ENCODE peak calls at places on chromosomes 12 and 14, in six cellular contexts. B is ascending aorta; E is activated CD8-positive, alpha-beta T cell treated with anti-CD3 and anti-CD28 coated beads for 36 hours; U is PC-3; P is transverse colon; S is prostate gland. G is an unnamed sample.

GRCh38 chr14:79395061-79395460 is 816.2 kb downstream of the DIO2 start:
- DNase-seq in B (no peak), E (no peak), U (no peak), P (no peak), S (no peak), G (no peak)

GRCh38 chr12:28569698-28570411 is 379.6 kb downstream of the CCDC91 start:
- DNase-seq in B (no peak), E (no peak), U (peak; percentile 72), P (no peak), S (no peak), G (no peak)

GRCh38 chr14:89418452-89418851 is 1.4 kb upstream of the FOXN3 start:
- DNase-seq in B (no peak), E (peak; percentile 64), U (no peak), P (peak; percentile 28), S (no peak), G (no peak)

GRCh38 chr12:65764325-65764724 is 60.0 kb upstream of the HMGA2 start:
- DNase-seq in B (no peak), E (no peak), U (no peak), P (no peak), S (no peak), G (no peak)

GRCh38 chr12:132460571-132460970 is 29.4 kb upstream of the FBRSL1 start:
- DNase-seq in B (no peak), E (peak; percentile 40), U (peak; percentile 19), P (no peak), S (no peak), G (no peak)

GRCh38 chr12:46675736-46676135 is 150.1 kb downstream of the SLC38A4 start:
- DNase-seq in B (no peak), E (no peak), U (peak; percentile 71), P (no peak), S (no peak), G (peak; percentile 12)

GRCh38 chr12:54502485-54502884 is 4.9 kb downstream of the NCKAP1L start:
- DNase-seq in B (no peak), E (no peak), U (no peak), P (no peak), S (no peak), G (no peak)

GRCh38 chr12:114799574-114800487 is 115.9 kb upstream of the TBX3 start:
- DNase-seq in B (no peak), E (no peak), U (no peak), P (peak; percentile 15), S (peak; percentile 20), G (no peak)

GRCh38 chr14:60092516-60092915 is 793 bp downstream of the PCNX4 start:
- DNase-seq in B (no peak), E (peak; percentile 39), U (peak; percentile 65), P (peak; percentile 18), S (peak; percentile 8), G (peak; percentile 17)

GRCh38 chr14:37650356-37651037 is 55.1 kb downstream of the TTC6 start:
- DNase-seq in B (no peak), E (no peak), U (peak; percentile 75), P (no peak), S (no peak), G (no peak)

GRCh38 chr14:79693935-79694334 is 517.4 kb downstream of the DIO2 start:
- DNase-seq in B (no peak), E (no peak), U (no peak), P (no peak), S (no peak), G (no peak)

GRCh38 chr14:26598081-26598671 is 343 bp upstream of the NOVA1 start:
- DNase-seq in B (no peak), E (peak; percentile 12), U (peak; percentile 77), P (peak; percentile 80), S (peak; percentile 64), G (peak; percentile 17)

GRCh38 chr14:57169901-57170300 is 98.8 kb downstream of the EXOC5 start:
- DNase-seq in B (no peak), E (no peak), U (no peak), P (no peak), S (no peak), G (no peak)

GRCh38 chr12:50059440-50060119 is 2.2 kb downstream of the ASIC1 start:
- DNase-seq in B (no peak), E (peak; percentile 91), U (no peak), P (no peak), S (no peak), G (no peak)

GRCh38 chr12:12333980-12334709 is 15.9 kb downstream of the MANSC1 start:
- DNase-seq in B (no peak), E (peak; percentile 77), U (peak; percentile 56), P (peak; percentile 64), S (no peak), G (peak; percentile 81)

GRCh38 chr12:68122236-68122920 is 37.2 kb downstream of the IFNG start:
- DNase-seq in B (no peak), E (no peak), U (no peak), P (no peak), S (no peak), G (no peak)

GRCh38 chr12:72277415-72277814 is 5.2 kb downstream of the TRHDE start:
- DNase-seq in B (no peak), E (no peak), U (peak; percentile 78), P (no peak), S (no peak), G (no peak)

GRCh38 chr12:1360812-1361211 is 233.6 kb downstream of the FBXL14 start:
- DNase-seq in B (no peak), E (no peak), U (no peak), P (no peak), S (no peak), G (no peak)

GRCh38 chr12:25677180-25677937 is 124.3 kb upstream of the LMNTD1 start:
- DNase-seq in B (no peak), E (no peak), U (peak; percentile 46), P (no peak), S (no peak), G (no peak)

GRCh38 chr12:15928870-15929571 is 17.9 kb downstream of the DERA start:
- DNase-seq in B (no peak), E (no peak), U (no peak), P (no peak), S (no peak), G (peak; percentile 31)

GRCh38 chr12:15932975-15933374 is 21.8 kb downstream of the DERA start:
- DNase-seq in B (no peak), E (no peak), U (no peak), P (no peak), S (no peak), G (no peak)

GRCh38 chr12:15928345-15928744 is 17.2 kb downstream of the DERA start:
- DNase-seq in B (no peak), E (no peak), U (peak; percentile 64), P (no peak), S (no peak), G (no peak)

GRCh38 chr12:15933751-15934150 is 22.6 kb downstream of the DERA start:
- DNase-seq in B (no peak), E (no peak), U (no peak), P (no peak), S (no peak), G (no peak)

DNA sequence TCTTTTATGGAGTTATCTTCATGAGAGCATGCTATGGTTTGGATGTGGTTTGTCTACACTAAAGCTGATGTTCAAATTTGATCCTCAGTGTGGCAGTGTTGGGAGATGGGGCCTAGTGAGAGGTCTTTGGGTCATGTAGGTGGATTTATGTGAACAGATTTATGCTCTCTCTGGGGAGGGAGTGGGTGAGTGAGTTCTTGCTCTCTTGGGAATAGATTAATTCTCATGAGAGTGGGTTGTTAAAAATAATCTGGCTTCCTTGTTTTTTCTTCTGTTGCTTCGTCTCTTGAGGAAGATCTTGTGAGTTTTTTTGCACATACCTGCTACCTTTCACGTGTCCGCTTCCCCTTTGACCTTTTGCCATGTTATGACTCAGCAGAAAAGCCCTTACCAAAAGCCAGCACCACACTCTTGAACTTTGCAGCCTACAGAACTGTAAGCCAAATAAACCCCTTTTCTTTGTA is 20.5 kb downstream of the DERA start:
- DNase-seq in B (no peak), E (no peak), U (peak; percentile 15), P (no peak), S (no peak), G (no peak)
- TF ChIP-seq CTCF in B (no peak), E (no peak), U (no peak), P (no peak), S (no peak), G (no peak)

GRCh38 chr12:45268672-45269406 is 52.9 kb downstream of the ANO6 start:
- DNase-seq in B (peak; percentile 53), E (no peak), U (peak; percentile 95), P (peak; percentile 50), S (peak; percentile 52), G (peak; percentile 22)
- TF ChIP-seq CTCF in B (peak; percentile 32), E (peak; percentile 25), U (peak; percentile 87), P (peak; percentile 29), S (peak; percentile 44), G (peak; percentile 1)

GRCh38 chr12:19704966-19705365 is 265.7 kb downstream of the AEBP2 start:
- DNase-seq in B (no peak), E (no peak), U (no peak), P (no peak), S (no peak), G (no peak)

GRCh38 chr12:19706936-19707335 is 267.6 kb downstream of the AEBP2 start:
- DNase-seq in B (no peak), E (no peak), U (no peak), P (no peak), S (no peak), G (no peak)

GRCh38 chr12:19710811-19711793 is 271.8 kb downstream of the AEBP2 start:
- DNase-seq in B (peak; percentile 64), E (no peak), U (no peak), P (no peak), S (no peak), G (no peak)

GRCh38 chr12:19709889-19710288 is 270.6 kb downstream of the AEBP2 start:
- DNase-seq in B (no peak), E (no peak), U (no peak), P (no peak), S (no peak), G (no peak)

DNA sequence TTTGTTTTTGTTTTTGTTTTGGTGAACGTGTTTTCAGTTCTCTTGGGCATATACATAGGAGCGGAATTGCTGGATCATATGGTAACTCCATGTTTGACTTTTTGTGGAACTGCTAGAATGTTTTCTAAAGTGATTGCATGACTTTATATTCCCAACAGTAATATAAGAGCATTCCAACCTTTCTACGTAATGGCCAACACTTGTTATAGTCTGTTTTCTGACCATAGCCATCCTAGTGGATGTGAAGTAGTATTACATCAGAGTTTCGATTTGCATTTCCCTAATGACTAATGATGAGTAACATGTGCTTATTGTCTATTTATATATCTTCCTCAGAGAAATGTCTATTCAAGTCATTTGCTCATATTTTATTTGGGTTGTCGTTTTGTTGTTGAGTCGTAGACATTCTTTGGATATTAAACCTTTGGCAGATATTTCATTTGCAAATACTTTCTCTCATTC is 268.7 kb downstream of the AEBP2 start:
- DNase-seq in B (no peak), E (no peak), U (peak; percentile 49), P (no peak), S (no peak), G (no peak)
- TF ChIP-seq CTCF in B (no peak), E (peak; percentile 39), U (peak; percentile 29), P (no peak), S (no peak), G (no peak)

GRCh38 chr12:52799498-52800211 is 3.7 kb upstream of the KRT3 start:
- DNase-seq in B (no peak), E (no peak), U (no peak), P (no peak), S (no peak), G (no peak)
- TF ChIP-seq CTCF in B (no peak), E (no peak), U (no peak), P (no peak), S (no peak), G (no peak)

DNA sequence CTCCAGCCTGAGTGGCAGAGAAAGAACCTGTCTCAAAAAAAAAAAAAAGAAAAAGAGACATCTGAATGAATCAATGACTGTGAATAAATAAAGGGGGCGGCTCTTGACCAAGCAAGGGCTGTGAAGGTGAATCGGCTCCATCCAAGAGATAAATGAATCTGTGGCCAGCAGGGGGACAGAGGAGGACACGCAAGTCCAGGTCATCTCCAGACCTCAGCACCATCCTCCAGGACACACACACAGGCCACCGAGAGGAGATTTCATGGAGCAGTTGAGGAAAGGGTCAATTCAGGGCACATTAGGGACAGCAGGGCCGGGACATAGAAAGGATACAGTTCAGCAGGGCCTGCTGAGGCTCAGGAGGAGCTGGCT is 21.6 kb downstream of the TRPV4 start:
- DNase-seq in B (no peak), E (no peak), U (no peak), P (no peak), S (no peak), G (no peak)
- TF ChIP-seq CTCF in B (no peak), E (no peak), U (peak; percentile 44), P (no peak), S (no peak), G (no peak)

G was measured in GM20000.